ENCODE peak calls at places on chromosome 2, in ten cellular contexts. N, Z, L, U, W, A, Y, Q, C and V are unnamed samples. For H3K4me1, the result is how much of the 10 kb centered on the place peaks cover.

GRCh38 chr2:150141241-150142001 is 346.0 kb downstream of the RND3 start:
- DNase-seq in C (no peak), A (no peak), U (no peak), Y (no peak), W (no peak), L (peak), N (no peak), Q (no peak), Z (no peak), V (peak)

GRCh38 chr2:219111375-219112069 is 49.1 kb downstream of the NHEJ1 start:
- DNase-seq in Y (no peak), N (no peak), W (no peak), A (no peak), Q (no peak), L (no peak), C (no peak), Z (no peak), U (no peak), V (peak)

GRCh38 chr2:95334916-95335641 is 37.9 kb downstream of the KCNIP3 start:
- DNase-seq in Z (no peak), A (no peak), U (no peak), Y (no peak), L (peak), Q (no peak), C (no peak), N (no peak), W (no peak), V (no peak)

GRCh38 chr2:69132960-69133590 is 120.1 kb downstream of the ANTXR1 start:
- DNase-seq in Q (no peak), L (peak), A (no peak), Y (no peak), Z (no peak), N (no peak), C (no peak), W (no peak), U (no peak), V (no peak)

GRCh38 chr2:205706769-205707375 is 24.6 kb downstream of the NRP2 start:
- DNase-seq in N (peak), A (peak), L (peak), W (peak), U (peak), Q (no peak), C (peak), Y (peak), Z (no peak), V (no peak)

GRCh38 chr2:197198890-197199289 is 111.7 kb downstream of the ANKRD44 start:
- DNase-seq in N (peak), A (peak), Q (no peak), U (peak), L (no peak), C (peak), W (peak), Z (no peak), Y (no peak), V (peak)

GRCh38 chr2:205947621-205948495 is 138.1 kb downstream of the INO80D start:
- DNase-seq in Z (peak), W (peak), Y (peak), L (peak), U (peak), C (peak), Q (no peak), A (peak), N (peak), V (peak)

GRCh38 chr2:174778479-174778962 is 14.2 kb upstream of the CHRNA1 start:
- DNase-seq in C (peak), Z (no peak), A (peak), W (peak), L (peak), N (no peak), Y (peak), U (peak), Q (no peak), V (peak)

GRCh38 chr2:216694201-216694825 is 1.0 kb downstream of the IGFBP5 start:
- DNase-seq in U (peak), N (no peak), W (peak), C (peak), L (peak), Y (peak), Z (peak), A (peak), Q (no peak), V (no peak)

GRCh38 chr2:97662386-97662894 is 1.4 kb downstream of the ACTR1B start:
- DNase-seq in Z (no peak), C (no peak), U (no peak), W (no peak), Q (no peak), N (peak), L (no peak), A (no peak), Y (no peak), V (no peak)

GRCh38 chr2:213640742-213641425 is 356.6 kb downstream of the SPAG16 start:
- DNase-seq in N (no peak), Q (no peak), W (no peak), L (no peak), A (no peak), Z (no peak), C (peak), Y (no peak), U (no peak), V (peak)

GRCh38 chr2:44705851-44706555 is 235.5 kb upstream of the SIX3 start:
- DNase-seq in W (no peak), C (no peak), Y (no peak), Z (no peak), N (no peak), Q (no peak), A (no peak), L (no peak), U (no peak), V (no peak)

GRCh38 chr2:219177594-219178376 is at the start of gene RETREG2:
- DNase-seq in A (peak), Y (peak), L (peak), U (peak), N (peak), Z (peak), W (peak), Q (peak), C (peak), V (peak)

GRCh38 chr2:223697316-223697875 is 95.2 kb upstream of the SCG2 start:
- DNase-seq in Q (no peak), U (no peak), C (no peak), Y (peak), W (no peak), N (no peak), Z (no peak), A (no peak), L (no peak), V (no peak)
- H3K4me1 ChIP-seq in Q (under half), U (under half), C (under half), Y (under half), W (under half), N (under half), Z (under half), A (under half), L (under half), V (under half)

GRCh38 chr2:37655442-37655841 is 16.0 kb downstream of the CDC42EP3 start:
- DNase-seq in N (no peak), U (no peak), C (no peak), Q (no peak), L (no peak), Z (no peak), Y (no peak), A (no peak), W (no peak), V (no peak)
- H3K4me1 ChIP-seq in N (half or more), U (under half), C (under half), Q (under half), L (half or more), Z (under half), Y (under half), A (half or more), W (half or more), V (under half)

DNA sequence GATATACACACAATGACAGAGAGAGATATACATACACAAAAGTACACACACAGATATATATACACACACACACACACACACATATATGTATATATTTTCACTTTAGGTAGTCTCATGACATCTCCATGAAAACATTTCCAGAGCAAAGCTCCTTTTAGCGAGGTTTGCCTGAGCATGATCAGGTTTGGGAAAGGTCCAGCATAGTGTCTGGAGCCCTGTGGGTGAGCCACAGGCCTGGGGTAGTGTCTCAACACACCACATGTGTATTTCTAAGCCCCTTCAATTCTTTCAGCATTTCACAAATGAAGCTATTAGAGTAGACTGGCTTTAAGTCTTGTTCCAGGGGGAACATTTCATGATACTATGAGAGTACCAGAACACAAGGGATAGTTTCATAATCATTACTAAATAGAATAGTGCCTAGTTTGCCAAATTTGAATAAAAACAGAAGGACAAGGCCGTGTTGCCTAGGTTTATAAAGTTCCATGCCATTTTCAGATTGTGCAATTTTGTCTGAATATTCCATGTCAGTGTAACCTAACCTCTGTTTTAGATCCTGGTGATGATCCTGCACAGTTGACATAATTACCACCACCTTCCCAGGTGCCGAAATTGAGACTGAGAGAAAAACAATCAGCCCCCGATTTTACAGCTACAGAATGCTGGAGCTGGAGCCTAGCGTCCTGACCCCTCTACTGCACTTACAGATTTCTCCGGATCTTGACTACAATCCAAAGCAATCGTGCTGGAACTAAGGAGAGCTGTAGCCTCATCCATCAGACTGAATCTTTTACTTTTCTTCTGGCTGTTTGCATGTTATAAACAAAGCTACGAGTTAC is 332.7 kb downstream of the CYRIA start:
- DNase-seq in W (no peak), C (no peak), U (no peak), Q (no peak), N (no peak), L (no peak), Z (no peak), Y (no peak), A (no peak), V (no peak)
- H3K4me1 ChIP-seq in W (half or more), C (under half), U (under half), Q (under half), N (under half), L (under half), Z (under half), Y (under half), A (under half), V (under half)

GRCh38 chr2:229419158-229419557 is 148.1 kb upstream of the PID1 start:
- DNase-seq in A (no peak), U (no peak), Y (peak), L (peak), N (no peak), Q (no peak), C (no peak), W (peak), Z (no peak), V (no peak)
- H3K4me1 ChIP-seq in A (under half), U (under half), Y (under half), L (under half), N (under half), Q (under half), C (under half), W (under half), Z (under half), V (under half)

GRCh38 chr2:208722737-208723136 is 316.1 kb downstream of the PTH2R start:
- DNase-seq in Q (no peak), U (no peak), C (no peak), Z (no peak), W (no peak), A (no peak), Y (no peak), L (no peak), N (no peak), V (peak)
- H3K4me1 ChIP-seq in Q (under half), U (under half), C (under half), Z (under half), W (under half), A (under half), Y (under half), L (under half), N (under half), V (under half)

GRCh38 chr2:46039543-46040303 is 257.5 kb upstream of the EPAS1 start:
- DNase-seq in N (no peak), U (no peak), C (no peak), W (no peak), Q (no peak), L (no peak), Y (no peak), A (no peak), Z (no peak), V (no peak)

GRCh38 chr2:46042207-46042637 is 255.0 kb upstream of the EPAS1 start:
- DNase-seq in Z (no peak), W (no peak), L (no peak), C (peak), N (no peak), U (no peak), Q (no peak), A (no peak), Y (no peak), V (no peak)

GRCh38 chr2:46041434-46041833 is 255.8 kb upstream of the EPAS1 start:
- DNase-seq in A (no peak), W (no peak), Q (no peak), L (no peak), N (no peak), Y (peak), C (no peak), U (no peak), Z (no peak), V (no peak)

GRCh38 chr2:46040563-46041155 is 256.5 kb upstream of the EPAS1 start:
- DNase-seq in W (no peak), N (no peak), Z (no peak), Y (no peak), A (no peak), C (no peak), L (no peak), U (no peak), Q (no peak), V (no peak)

GRCh38 chr2:46042711-46043110 is 254.5 kb upstream of the EPAS1 start:
- DNase-seq in N (no peak), Y (no peak), Q (no peak), A (no peak), C (no peak), W (no peak), U (no peak), L (no peak), Z (no peak), V (no peak)
- H3K4me1 ChIP-seq in N (under half), Y (under half), Q (under half), A (under half), C (half or more), W (under half), U (under half), L (under half), Z (under half), V (under half)

DNA sequence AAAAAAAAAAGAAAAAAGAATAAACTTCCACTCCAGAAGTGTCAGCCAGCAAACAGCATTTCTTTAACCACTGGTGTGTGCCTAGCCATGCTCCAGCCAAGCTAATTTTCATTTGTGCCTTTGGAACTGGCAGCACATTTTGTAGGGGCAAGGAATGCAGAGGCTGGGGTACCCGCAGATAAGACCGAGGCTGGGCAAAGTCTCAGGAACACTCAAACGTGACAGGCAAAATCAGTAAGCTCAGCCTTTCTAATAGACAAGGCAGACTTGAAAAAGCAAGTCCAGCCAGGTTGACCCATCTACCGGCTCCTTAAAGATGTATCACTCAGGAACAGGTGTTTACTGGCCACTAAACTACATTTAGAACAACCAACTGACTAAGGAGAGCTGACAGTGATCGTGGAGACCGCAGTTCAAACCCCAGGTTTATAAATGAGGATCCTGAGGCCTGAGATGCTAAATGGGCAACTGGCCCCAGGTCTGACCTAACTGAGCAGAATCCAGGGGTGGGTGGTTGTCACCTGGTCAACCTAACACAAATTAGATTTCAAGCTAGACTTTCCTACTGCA is 16.7 kb downstream of the NFE2L2 start:
- DNase-seq in Y (no peak), Z (no peak), U (no peak), W (no peak), Q (no peak), A (no peak), L (no peak), N (no peak), C (no peak), V (no peak)
- H3K4me1 ChIP-seq in Y (under half), Z (half or more), U (under half), W (under half), Q (under half), A (half or more), L (half or more), N (under half), C (half or more), V (under half)

GRCh38 chr2:164061129-164061746 is 325.4 kb upstream of the FIGN start:
- DNase-seq in U (no peak), W (peak), L (peak), C (peak), Q (no peak), Y (peak), A (no peak), Z (no peak), N (peak), V (peak)

GRCh38 chr2:164069542-164069941 is 333.7 kb upstream of the FIGN start:
- DNase-seq in Z (no peak), C (no peak), W (no peak), U (no peak), Y (no peak), N (no peak), L (no peak), A (no peak), Q (no peak), V (no peak)

GRCh38 chr2:164068063-164068462 is 332.3 kb upstream of the FIGN start:
- DNase-seq in U (no peak), L (peak), Y (no peak), A (no peak), Q (no peak), N (no peak), C (no peak), Z (no peak), W (no peak), V (no peak)

GRCh38 chr2:164065038-164065437 is 329.2 kb upstream of the FIGN start:
- DNase-seq in Z (no peak), C (no peak), Y (no peak), N (no peak), U (no peak), A (no peak), Q (no peak), W (no peak), L (no peak), V (no peak)

GRCh38 chr2:164066095-164066494 is 330.3 kb upstream of the FIGN start:
- DNase-seq in W (no peak), Z (no peak), C (no peak), N (no peak), A (no peak), Q (no peak), Y (no peak), U (no peak), L (no peak), V (peak)
- H3K4me1 ChIP-seq in W (under half), Z (under half), C (under half), N (under half), A (under half), Q (under half), Y (under half), U (under half), L (under half), V (under half)

DNA sequence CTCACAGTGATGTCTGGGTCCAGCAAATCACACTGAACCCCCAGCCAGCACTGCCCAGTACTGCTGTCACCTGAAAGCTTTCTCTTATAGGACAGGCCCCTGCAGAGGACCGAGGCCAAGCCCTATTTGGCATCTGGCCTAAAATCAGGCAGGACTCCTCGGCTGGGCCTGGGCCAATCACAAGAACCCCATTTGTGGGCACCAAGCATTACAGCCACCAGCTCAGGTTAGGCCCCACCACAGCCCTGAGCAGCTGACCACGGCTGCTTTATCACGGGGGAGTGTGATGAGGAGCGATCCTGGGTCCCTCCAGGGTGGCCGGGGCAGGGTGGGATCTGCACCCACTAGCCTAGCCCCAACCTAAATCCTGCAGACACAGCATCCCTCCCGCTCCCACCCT is 8.2 kb downstream of the BIN1 start:
- DNase-seq in A (no peak), L (no peak), C (no peak), U (no peak), W (no peak), Y (no peak), N (no peak), Q (no peak), Z (peak), V (no peak)
- H3K4me1 ChIP-seq in A (under half), L (under half), C (under half), U (under half), W (under half), Y (under half), N (under half), Q (under half), Z (under half), V (under half)

GRCh38 chr2:227566012-227566411 is 32.7 kb upstream of the SCYGR2 start:
- DNase-seq in A (no peak), Z (no peak), N (no peak), Y (no peak), U (no peak), W (no peak), C (no peak), L (no peak), Q (no peak), V (no peak)
- H3K4me1 ChIP-seq in A (under half), Z (under half), N (under half), Y (under half), U (under half), W (under half), C (under half), L (under half), Q (under half), V (under half)